ENCODE peak calls at places on chromosome 17, in five cellular contexts. R, E, D, Y and A are unnamed samples.

GRCh38 chr17:48636177-48637018 is 10.2 kb upstream of the HOXB9 start:
- DNase-seq in E (peak; percentile 73), R (peak; percentile 29), Y (peak; percentile 96), D (peak; percentile 97), A (peak; percentile 77)

GRCh38 chr17:74547736-74548135 is 1.8 kb upstream of the CD300C start:
- DNase-seq in E (no peak), R (no peak), Y (no peak), D (no peak), A (no peak)

GRCh38 chr17:7806592-7806991 is 27.4 kb upstream of the KDM6B start:
- DNase-seq in D (no peak), E (no peak), Y (no peak), R (no peak), A (no peak)

GRCh38 chr17:77148109-77148958 is 7.6 kb downstream of the SEC14L1 start:
- DNase-seq in R (no peak), E (no peak), Y (no peak), D (no peak), A (no peak)

GRCh38 chr17:33523577-33523981 is 230.5 kb upstream of the ASIC2 start:
- DNase-seq in E (no peak), R (no peak), D (no peak), Y (no peak), A (no peak)

GRCh38 chr17:65902831-65903549 is 288.9 kb downstream of the CEP112 start:
- DNase-seq in R (no peak), Y (no peak), E (no peak), D (no peak), A (peak; percentile 76)

GRCh38 chr17:17411692-17412091 is 65.1 kb upstream of the MED9 start:
- DNase-seq in D (no peak), Y (no peak), E (no peak), R (no peak), A (no peak)

GRCh38 chr17:10048951-10049350 is 143.9 kb upstream of the RCVRN start:
- DNase-seq in E (no peak), R (no peak), D (no peak), Y (peak; percentile 8), A (peak; percentile 12)

GRCh38 chr17:61335845-61336655 is 63.6 kb upstream of the TBX2 start:
- DNase-seq in Y (no peak), D (peak; percentile 62), R (no peak), E (no peak), A (no peak)

GRCh38 chr17:44976198-44976597 is 8.1 kb upstream of the C1QL1 start:
- DNase-seq in E (no peak), D (peak; percentile 58), R (no peak), Y (no peak), A (no peak)

GRCh38 chr17:37342589-37342988 is 33.2 kb upstream of the C17orf78 start:
- DNase-seq in E (no peak), R (no peak), Y (no peak), D (no peak), A (no peak)

GRCh38 chr17:44362964-44363612 is 565 bp downstream of the FAM171A2 start:
- DNase-seq in E (no peak), D (peak; percentile 60), Y (no peak), R (no peak), A (no peak)

GRCh38 chr17:82156284-82156925 is 56.2 kb downstream of the CCDC57 start:
- DNase-seq in D (no peak), E (no peak), Y (no peak), R (no peak), A (no peak)

GRCh38 chr17:21345236-21345635 is 30.9 kb upstream of the KCNJ12 start:
- DNase-seq in D (no peak), R (no peak), E (no peak), Y (no peak), A (no peak)

GRCh38 chr17:17398928-17399926 is 77.6 kb upstream of the MED9 start:
- DNase-seq in Y (no peak), R (no peak), E (no peak), D (no peak), A (no peak)